ENCODE peak calls at places on chromosomes 2 and 18, in five cellular contexts. M is GM03348; P is C1 segment of cervical spinal cord; X is left colon; F is activated CD8-positive, alpha-beta memory T cell treated with anti-CD3 and anti-CD28 coated beads for 24 hours. D is an unnamed sample.

GRCh38 chr18:48841381-48842258 is 109.1 kb downstream of the SMAD7 start:
- DNase-seq in P (peak), X (no peak), F (no peak), M (peak), D (no peak)

GRCh38 chr2:230694241-230694640 is 18.4 kb upstream of the CAB39 start:
- DNase-seq in F (no peak), P (no peak), X (peak), M (no peak), D (no peak)

GRCh38 chr2:12005886-12006681 is 259.7 kb downstream of the LPIN1 start:
- DNase-seq in F (peak), M (no peak), X (peak), P (peak), D (peak)

GRCh38 chr2:136363921-136364320 is 246.0 kb upstream of the CXCR4 start:
- DNase-seq in M (no peak), X (no peak), F (peak), P (no peak), D (no peak)

GRCh38 chr2:110770308-110770695 is 37.9 kb downstream of the ACOXL start:
- DNase-seq in F (no peak), X (no peak), P (no peak), M (no peak), D (no peak)

GRCh38 chr18:9808190-9808529 is 77.6 kb upstream of the TXNDC2 start:
- DNase-seq in M (no peak), F (no peak), P (no peak), X (no peak), D (no peak)

GRCh38 chr2:211449819-211450218 is 893.4 kb downstream of the CPS1 start:
- DNase-seq in P (no peak), F (no peak), M (no peak), X (no peak), D (no peak)

GRCh38 chr2:171792922-171793580 is 101.0 kb downstream of the SLC25A12 start:
- DNase-seq in M (no peak), X (no peak), F (no peak), P (no peak), D (no peak)

GRCh38 chr2:146077156-146077555 is 1557.2 kb upstream of the ZEB2 start:
- DNase-seq in F (no peak), P (no peak), X (no peak), M (no peak), D (no peak)

GRCh38 chr2:137172162-137172561 is 406.8 kb downstream of the THSD7B start:
- DNase-seq in F (no peak), X (no peak), P (no peak), M (no peak), D (no peak)

GRCh38 chr2:112150447-112150846 is 12.3 kb downstream of the FBLN7 start:
- DNase-seq in F (peak), P (no peak), M (peak), X (no peak), D (no peak)

GRCh38 chr2:205141381-205141780 is 540.9 kb upstream of the NRP2 start:
- DNase-seq in F (no peak), P (no peak), M (no peak), X (no peak), D (no peak)

GRCh38 chr2:52710810-52711618 is 1056.6 kb upstream of the CHAC2 start:
- DNase-seq in X (no peak), M (no peak), F (no peak), P (no peak), D (no peak)

GRCh38 chr2:217802261-217802660 is 200.5 kb downstream of the TNS1 start:
- DNase-seq in P (no peak), F (no peak), M (no peak), X (no peak), D (no peak)

GRCh38 chr2:134490535-134490934 is 228.3 kb downstream of the TMEM163 start:
- DNase-seq in F (no peak), M (no peak), P (no peak), X (no peak), D (no peak)

GRCh38 chr18:51751901-51752300 is 554.4 kb upstream of the MEX3C start:
- DNase-seq in F (no peak), X (no peak), M (no peak), P (no peak), D (no peak)

GRCh38 chr2:196278491-196278911 is 107.1 kb upstream of the STK17B start:
- DNase-seq in M (peak), P (no peak), F (peak), X (no peak), D (no peak)

GRCh38 chr2:237132799-237133198 is 47.1 kb downstream of the COPS8 start:
- DNase-seq in P (no peak), F (no peak), X (no peak), M (no peak), D (peak)

GRCh38 chr2:27435628-27436027 is 6.6 kb upstream of the KRTCAP3 start:
- DNase-seq in X (no peak), F (no peak), M (no peak), P (no peak), D (no peak)

GRCh38 chr18:8685141-8685913 is 20.0 kb upstream of the MTCL1 start:
- DNase-seq in P (no peak), M (peak), F (no peak), X (no peak), D (no peak)

GRCh38 chr2:113278812-113279139 is at the start of gene PAX8:
- DNase-seq in M (no peak), P (no peak), X (no peak), F (no peak), D (no peak)

GRCh38 chr2:138818479-138818878 is 38.3 kb upstream of the NXPH2 start:
- DNase-seq in F (no peak), X (no peak), M (no peak), P (no peak), D (no peak)

GRCh38 chr2:57906152-57906732 is 140.4 kb upstream of the VRK2 start:
- DNase-seq in P (no peak), F (no peak), X (no peak), M (peak), D (peak)

GRCh38 chr2:144936442-144936841 is 416.5 kb upstream of the ZEB2 start:
- DNase-seq in X (no peak), F (no peak), M (no peak), P (no peak), D (no peak)

GRCh38 chr18:76494541-76495403 is at the start of gene ZNF516:
- DNase-seq in X (peak), F (no peak), M (peak), P (no peak), D (peak)

GRCh38 chr2:9809448-9810088 is 33.7 kb upstream of the TAF1B start:
- DNase-seq in P (no peak), M (no peak), F (no peak), X (peak), D (peak)

GRCh38 chr18:28178720-28179119 is 1.8 kb upstream of the CDH2 start:
- DNase-seq in M (peak), P (no peak), F (no peak), X (no peak), D (no peak)

GRCh38 chr2:159124931-159125467 is 156.6 kb downstream of the TANC1 start:
- DNase-seq in X (peak), M (no peak), P (no peak), F (no peak), D (peak)

GRCh38 chr2:136436921-136437320 is 319.0 kb upstream of the CXCR4 start:
- DNase-seq in P (no peak), F (no peak), X (no peak), M (no peak), D (no peak)

D was measured in small intestine.